ENCODE peak calls at places on chromosomes 11 and 22, in six cellular contexts. U is mesenchymal stem cell, K is IMR-90, C is neuronal stem cell, O is H9, Y is H1. J is an unnamed sample.
A peak's percentile ranks its signal among the peaks of the same experiment; 100 is the strongest.

GRCh38 chr11:117519170-117519569 is 191.5 kb downstream of the CEP164 start:
- DNase-seq in U (no peak), K (no peak), C (no peak), O (no peak), Y (no peak), J (no peak)

GRCh38 chr11:970319-970871 is 44.7 kb downstream of the AP2A2 start:
- DNase-seq in U (no peak), K (no peak), C (no peak), O (no peak), Y (no peak), J (no peak)

GRCh38 chr11:73272680-73273038 is 521 bp downstream of the P2RY6 start:
- DNase-seq in U (no peak), K (no peak), C (no peak), O (no peak), Y (no peak), J (no peak)

GRCh38 chr22:46001426-46002106 is 24.6 kb upstream of the WNT7B start:
- DNase-seq in U (no peak), K (no peak), C (no peak), O (no peak), Y (no peak), J (no peak)

GRCh38 chr11:131695889-131696429 is 325.5 kb downstream of the NTM start:
- DNase-seq in U (no peak), K (peak; percentile 5), C (no peak), O (no peak), Y (no peak), J (no peak)

GRCh38 chr22:19955241-19956128 is 13.9 kb upstream of the TXNRD2 start:
- DNase-seq in U (no peak), K (no peak), C (no peak), O (no peak), Y (no peak), J (no peak)

GRCh38 chr22:38697055-38697980 is 3.4 kb downstream of the JOSD1 start:
- DNase-seq in U (peak; percentile 53), K (peak; percentile 58), C (no peak), O (no peak), Y (no peak), J (peak; percentile 21)

GRCh38 chr22:50139843-50140415 is 30.6 kb upstream of the PANX2 start:
- DNase-seq in U (no peak), K (no peak), C (no peak), O (no peak), Y (no peak), J (no peak)

GRCh38 chr11:68665471-68665870 is 18.9 kb upstream of the GAL start:
- DNase-seq in U (no peak), K (no peak), C (no peak), O (no peak), Y (no peak), J (no peak)

GRCh38 chr11:67376873-67377808 is 3.7 kb upstream of the CLCF1 start:
- DNase-seq in U (no peak), K (no peak), C (no peak), O (no peak), Y (no peak), J (no peak)

GRCh38 chr11:35523351-35523768 is 2.1 kb downstream of the PAMR1 start:
- DNase-seq in U (peak; percentile 70), K (peak; percentile 62), C (no peak), O (no peak), Y (no peak), J (no peak)

GRCh38 chr22:26045051-26045450 is 124.2 kb upstream of the SEZ6L start:
- DNase-seq in U (no peak), K (no peak), C (no peak), O (no peak), Y (no peak), J (no peak)

GRCh38 chr22:41479671-41480396 is 10.9 kb downstream of the ACO2 start:
- DNase-seq in U (peak; percentile 59), K (peak; percentile 73), C (peak; percentile 83), O (peak; percentile 47), Y (peak; percentile 21), J (peak; percentile 70)

GRCh38 chr22:46902998-46903916 is 140.8 kb downstream of the TBC1D22A start:
- DNase-seq in U (no peak), K (no peak), C (no peak), O (peak; percentile 64), Y (no peak), J (peak; percentile 36)

GRCh38 chr11:76293189-76293631 is 86.9 kb upstream of the WNT11 start:
- DNase-seq in U (no peak), K (no peak), C (no peak), O (no peak), Y (no peak), J (no peak)

GRCh38 chr11:32005786-32006406 is 85.0 kb upstream of the RCN1 start:
- DNase-seq in U (no peak), K (peak; percentile 8), C (no peak), O (no peak), Y (no peak), J (no peak)

GRCh38 chr22:48724899-48725298 is 1102.8 kb downstream of the BRD1 start:
- DNase-seq in U (no peak), K (no peak), C (no peak), O (no peak), Y (no peak), J (no peak)

GRCh38 chr11:60700689-60701508 is 1.5 kb downstream of the MS4A8 start:
- DNase-seq in U (no peak), K (no peak), C (peak; percentile 48), O (peak; percentile 62), Y (no peak), J (peak; percentile 79)

GRCh38 chr11:13227676-13228255 is 49.8 kb upstream of the BMAL1 start:
- DNase-seq in U (no peak), K (no peak), C (no peak), O (no peak), Y (no peak), J (no peak)

GRCh38 chr22:20219667-20220628 is 48.2 kb downstream of the RTN4R start:
- DNase-seq in U (no peak), K (no peak), C (no peak), O (no peak), Y (no peak), J (peak; percentile 45)

GRCh38 chr11:27211370-27212127 is 151.5 kb downstream of the CCDC34 start:
- DNase-seq in U (no peak), K (no peak), C (no peak), O (no peak), Y (no peak), J (no peak)

GRCh38 chr11:47108214-47108613 is 68.5 kb downstream of the ARFGAP2 start:
- DNase-seq in U (peak; percentile 9), K (peak; percentile 16), C (no peak), O (no peak), Y (no peak), J (no peak)

GRCh38 chr11:69945157-69945556 is 125.9 kb upstream of the FGF3 start:
- DNase-seq in U (no peak), K (no peak), C (no peak), O (no peak), Y (no peak), J (no peak)
- H2BK15ac ChIP-seq in U (no peak overlapping the region), K (no peak overlapping the region), C (no peak overlapping the region), O (no peak overlapping the region), Y (peak overlapping the region; percentile 16), J (no peak overlapping the region)

DNA sequence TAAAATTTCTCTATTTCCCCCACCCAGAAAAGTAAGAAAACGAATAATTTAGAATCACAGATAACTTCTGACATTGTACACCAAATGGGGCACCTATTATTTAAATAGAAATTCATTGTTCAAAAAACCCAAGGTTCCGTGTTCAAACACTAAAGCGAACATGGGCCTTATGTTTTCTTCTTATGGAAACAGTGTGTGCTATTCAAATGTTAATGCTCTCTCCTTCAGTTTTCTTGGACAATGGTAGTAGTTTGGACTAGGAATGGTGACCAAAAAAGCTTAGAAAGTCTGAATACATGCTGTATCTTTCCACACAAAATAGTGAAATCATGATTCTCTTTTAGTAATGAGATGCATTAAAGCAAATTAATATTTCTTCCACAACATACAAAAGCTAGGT is 33.7 kb downstream of the VSIG10L2 start:
- DNase-seq in U (no peak), K (no peak), C (no peak), O (no peak), Y (no peak), J (no peak)
- H2BK5ac ChIP-seq in U (no peak overlapping the region), K (no peak overlapping the region), C (no peak overlapping the region), O (no peak overlapping the region), Y (no peak overlapping the region), J (no peak overlapping the region)

DNA sequence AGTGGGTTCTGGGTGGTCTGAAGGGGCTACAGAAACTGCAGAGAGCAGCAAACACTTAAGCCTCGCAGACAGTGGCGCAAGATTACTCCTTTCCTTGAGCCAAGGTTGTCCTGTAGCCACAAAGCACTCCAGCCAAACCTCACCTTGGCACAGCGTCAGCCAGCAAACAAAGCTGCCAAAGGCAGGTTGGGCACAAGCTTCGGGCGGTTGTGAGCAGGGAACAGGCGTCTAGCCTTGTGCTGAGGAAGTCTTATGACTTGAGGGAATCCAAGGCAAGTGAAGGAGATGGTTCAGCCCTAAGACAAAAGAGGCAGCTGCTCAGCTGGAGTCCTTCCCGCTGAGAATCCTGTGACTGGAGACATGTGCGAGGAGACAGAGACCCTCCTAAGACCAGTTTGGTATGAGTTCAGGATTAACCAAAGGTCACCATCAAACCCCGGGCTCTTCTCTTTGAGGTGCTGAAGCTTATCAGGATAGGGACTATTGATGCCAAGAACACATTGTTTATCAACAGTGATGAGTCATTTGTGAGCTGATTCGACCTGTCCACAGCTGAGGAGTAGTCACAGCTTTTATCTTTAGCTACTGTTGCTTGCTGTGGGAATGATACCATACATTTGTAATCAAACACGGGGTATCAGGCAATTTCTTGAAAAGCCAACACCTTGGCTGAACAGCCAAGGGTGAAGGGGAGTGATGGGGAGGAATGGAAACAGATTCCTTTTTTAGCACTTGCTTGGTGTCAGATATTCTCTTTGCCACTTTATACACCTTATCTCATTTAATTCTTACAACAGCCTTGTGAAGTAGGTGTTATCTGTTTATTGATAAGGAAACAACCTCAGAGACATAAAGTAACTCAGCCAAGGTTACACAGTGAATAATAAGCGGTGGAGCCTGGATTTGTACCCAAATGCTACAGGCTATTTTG is 4.6 kb downstream of the ADM start:
- DNase-seq in U (peak; percentile 87), K (peak; percentile 92), C (no peak), O (peak; percentile 44), Y (no peak), J (peak; percentile 97)
- H3K4me2 ChIP-seq in U (peak overlapping the region; percentile 0), K (peak overlapping the region; percentile 15), C (no peak overlapping the region), O (peak overlapping the region; percentile 8), Y (no peak overlapping the region), J (no peak overlapping the region)

GRCh38 chr11:44067266-44067665 is 1.2 kb downstream of the ACCS start:
- DNase-seq in U (no peak), K (no peak), C (no peak), O (no peak), Y (no peak), J (no peak)

GRCh38 chr11:44068180-44068579 is 2.1 kb downstream of the ACCS start:
- DNase-seq in U (no peak), K (no peak), C (no peak), O (no peak), Y (no peak), J (no peak)

GRCh38 chr11:44065851-44066731 is at the start of gene ACCS:
- DNase-seq in U (peak; percentile 89), K (peak; percentile 87), C (peak; percentile 69), O (peak; percentile 95), Y (peak; percentile 85), J (peak; percentile 95)

GRCh38 chr11:44066732-44067131 is 662 bp downstream of the ACCS start:
- DNase-seq in U (peak; percentile 72), K (peak; percentile 69), C (no peak), O (no peak), Y (no peak), J (no peak)

DNA sequence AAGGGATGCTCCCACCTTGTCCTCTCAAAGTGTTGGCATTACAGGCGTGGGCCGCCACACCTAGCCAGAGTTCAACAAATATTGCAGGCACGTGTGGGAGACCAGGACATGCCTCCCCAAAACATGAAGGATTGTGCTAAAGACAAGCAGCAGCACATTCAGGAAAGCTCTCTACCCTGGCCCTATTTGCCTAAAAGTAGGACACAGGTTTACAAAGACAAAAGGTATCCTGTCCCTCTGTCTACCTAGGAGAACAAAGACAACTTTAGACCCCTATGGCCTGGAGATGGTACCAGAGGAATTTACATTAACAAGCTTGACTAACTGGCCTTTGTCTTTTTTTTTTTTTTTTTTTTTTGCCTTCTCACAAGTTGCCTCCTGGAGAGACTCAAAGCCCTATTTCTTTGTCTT is 904 bp upstream of the ACCS start:
- DNase-seq in U (peak; percentile 2), K (no peak), C (no peak), O (no peak), Y (peak; percentile 17), J (peak; percentile 66)
- H2BK15ac ChIP-seq in U (no peak overlapping the region), K (no peak overlapping the region), C (no peak overlapping the region), O (no peak overlapping the region), Y (no peak overlapping the region), J (no peak overlapping the region)

J was measured in mesendoderm.